ENCODE peak calls at places on chromosome 22, in six cellular contexts. E is dorsolateral prefrontal cortex, V is body of pancreas, U is tibial nerve, D is choroid plexus epithelial cell, A is psoas muscle. N is an unnamed sample.

GRCh38 chr22:30643055-30643875 is 7.7 kb downstream of the SLC35E4 start:
- DNase-seq in E (no peak), V (no peak), U (no peak), D (no peak), A (no peak), N (no peak)

GRCh38 chr22:27397948-27398330 is 403.6 kb downstream of the MN1 start:
- DNase-seq in E (no peak), V (peak; percentile 47), U (no peak), D (peak; percentile 55), A (peak; percentile 74), N (no peak)

GRCh38 chr22:24433868-24434471 is 6.6 kb downstream of the ADORA2A start:
- DNase-seq in E (no peak), V (peak; percentile 55), U (no peak), D (no peak), A (no peak), N (peak; percentile 45)

GRCh38 chr22:35306350-35306967 is 6.8 kb downstream of the TOM1 start:
- DNase-seq in E (no peak), V (no peak), U (no peak), D (peak; percentile 29), A (no peak), N (no peak)

GRCh38 chr22:46138058-46138797 is 12.1 kb upstream of the PPARA start:
- DNase-seq in E (no peak), V (no peak), U (no peak), D (no peak), A (no peak), N (no peak)

GRCh38 chr22:46801826-46802607 is 39.6 kb downstream of the TBC1D22A start:
- DNase-seq in E (no peak), V (no peak), U (no peak), D (no peak), A (no peak), N (no peak)

GRCh38 chr22:25558341-25558740 is 6.1 kb upstream of the GRK3 start:
- DNase-seq in E (no peak), V (no peak), U (no peak), D (no peak), A (no peak), N (no peak)

GRCh38 chr22:49291169-49291568 is 536.5 kb downstream of the BRD1 start:
- DNase-seq in E (no peak), V (no peak), U (no peak), D (no peak), A (no peak), N (no peak)

GRCh38 chr22:43343262-43343988 is at the start of gene SCUBE1:
- DNase-seq in E (no peak), V (peak; percentile 57), U (peak; percentile 56), D (peak; percentile 33), A (peak; percentile 65), N (peak; percentile 48)

GRCh38 chr22:49992921-49993648 is 19.5 kb downstream of the IL17REL start:
- DNase-seq in E (peak; percentile 93), V (peak; percentile 76), U (peak; percentile 13), D (peak; percentile 64), A (peak; percentile 63), N (peak; percentile 68)

GRCh38 chr22:48357196-48357595 is 1470.5 kb downstream of the BRD1 start:
- DNase-seq in E (no peak), V (no peak), U (no peak), D (no peak), A (no peak), N (no peak)

GRCh38 chr22:24086310-24086709 is 75.2 kb downstream of the CABIN1 start:
- DNase-seq in E (no peak), V (no peak), U (no peak), D (no peak), A (no peak), N (no peak)

GRCh38 chr22:24523873-24524272 is 28.7 kb downstream of the UPB1 start:
- DNase-seq in E (no peak), V (no peak), U (no peak), D (peak; percentile 42), A (no peak), N (no peak)

GRCh38 chr22:24445481-24446290 is 18.3 kb downstream of the ADORA2A start:
- DNase-seq in E (no peak), V (no peak), U (no peak), D (no peak), A (no peak), N (no peak)

GRCh38 chr22:41682033-41682807 is 6.4 kb downstream of the SNU13 start:
- DNase-seq in E (peak; percentile 87), V (peak; percentile 85), U (peak; percentile 72), D (peak; percentile 92), A (peak; percentile 84), N (peak; percentile 85)

GRCh38 chr22:42931421-42932196 is 74.5 kb upstream of the ARFGAP3 start:
- DNase-seq in E (no peak), V (no peak), U (no peak), D (peak; percentile 68), A (no peak), N (no peak)

GRCh38 chr22:25437414-25438160 is 126.9 kb upstream of the GRK3 start:
- DNase-seq in E (no peak), V (no peak), U (no peak), D (no peak), A (no peak), N (no peak)

GRCh38 chr22:33726294-33726711 is 194.0 kb downstream of the LARGE1 start:
- DNase-seq in E (no peak), V (peak; percentile 45), U (no peak), D (peak; percentile 51), A (no peak), N (no peak)

GRCh38 chr22:23225724-23226496 is 45.6 kb downstream of the BCR start:
- DNase-seq in E (no peak), V (no peak), U (no peak), D (peak; percentile 51), A (peak; percentile 71), N (peak; percentile 85)

GRCh38 chr22:42901790-42902508 is 44.9 kb upstream of the ARFGAP3 start:
- DNase-seq in E (no peak), V (no peak), U (no peak), D (no peak), A (peak; percentile 50), N (no peak)

GRCh38 chr22:17891427-17892167 is 117.3 kb upstream of the BID start:
- DNase-seq in E (peak; percentile 59), V (peak; percentile 39), U (no peak), D (no peak), A (peak; percentile 54), N (no peak)

GRCh38 chr22:37186228-37186996 is 1.6 kb downstream of the C1QTNF6 start:
- DNase-seq in E (no peak), V (peak; percentile 27), U (no peak), D (peak; percentile 96), A (peak; percentile 7), N (peak; percentile 86)
- H3K4me3 ChIP-seq in E (no peak overlapping the region), V (no peak overlapping the region), U (no peak overlapping the region), D (no peak overlapping the region), A (no peak overlapping the region), N (no peak overlapping the region)

GRCh38 chr22:36330655-36331305 is 57.0 kb downstream of the MYH9 start:
- DNase-seq in E (no peak), V (peak; percentile 38), U (no peak), D (peak; percentile 67), A (no peak), N (no peak)

GRCh38 chr22:36331912-36332622 is 55.7 kb downstream of the MYH9 start:
- DNase-seq in E (no peak), V (peak; percentile 74), U (peak; percentile 58), D (peak; percentile 67), A (peak; percentile 78), N (no peak)

GRCh38 chr22:36330127-36330526 is 57.6 kb downstream of the MYH9 start:
- DNase-seq in E (no peak), V (no peak), U (no peak), D (no peak), A (no peak), N (no peak)

GRCh38 chr22:36332623-36333331 is 55.0 kb downstream of the MYH9 start:
- DNase-seq in E (no peak), V (peak; percentile 73), U (no peak), D (peak; percentile 80), A (no peak), N (peak; percentile 96)

DNA sequence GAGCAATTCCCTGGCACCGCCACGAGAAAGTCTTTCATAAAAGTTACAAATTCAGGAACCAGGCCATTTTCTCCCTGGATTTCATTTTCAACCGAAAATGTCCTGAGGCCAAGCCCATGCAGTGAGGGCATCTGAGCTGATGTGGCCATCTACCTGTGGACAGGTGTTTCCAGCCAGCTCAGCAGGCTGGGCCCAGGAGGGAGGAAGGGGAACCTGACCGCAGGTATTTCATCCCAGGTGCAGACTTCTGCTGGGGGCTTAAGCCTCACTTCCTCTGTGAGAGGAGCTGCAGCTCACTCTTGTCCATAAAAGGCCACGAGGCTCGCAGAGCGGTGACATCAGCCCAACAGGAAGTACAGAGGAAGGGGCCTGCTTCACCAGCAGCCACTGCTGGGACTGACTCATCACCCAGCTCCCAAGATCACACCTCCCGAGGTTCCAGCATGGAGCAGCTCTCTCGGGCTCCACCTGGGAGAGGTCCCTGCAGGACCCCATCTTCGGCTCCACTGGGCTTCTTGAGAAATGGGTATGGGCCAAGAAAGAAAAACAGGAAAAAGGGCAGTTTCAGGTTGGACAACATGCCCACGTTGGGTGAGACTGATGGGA is 56.4 kb downstream of the MYH9 start:
- DNase-seq in E (peak; percentile 69), V (peak; percentile 87), U (no peak), D (peak; percentile 94), A (peak; percentile 74), N (peak; percentile 97)
- TF ChIP-seq CTCF in E (no peak), V (no peak), U (no peak), D (peak; percentile 13), A (no peak), N (no peak)

DNA sequence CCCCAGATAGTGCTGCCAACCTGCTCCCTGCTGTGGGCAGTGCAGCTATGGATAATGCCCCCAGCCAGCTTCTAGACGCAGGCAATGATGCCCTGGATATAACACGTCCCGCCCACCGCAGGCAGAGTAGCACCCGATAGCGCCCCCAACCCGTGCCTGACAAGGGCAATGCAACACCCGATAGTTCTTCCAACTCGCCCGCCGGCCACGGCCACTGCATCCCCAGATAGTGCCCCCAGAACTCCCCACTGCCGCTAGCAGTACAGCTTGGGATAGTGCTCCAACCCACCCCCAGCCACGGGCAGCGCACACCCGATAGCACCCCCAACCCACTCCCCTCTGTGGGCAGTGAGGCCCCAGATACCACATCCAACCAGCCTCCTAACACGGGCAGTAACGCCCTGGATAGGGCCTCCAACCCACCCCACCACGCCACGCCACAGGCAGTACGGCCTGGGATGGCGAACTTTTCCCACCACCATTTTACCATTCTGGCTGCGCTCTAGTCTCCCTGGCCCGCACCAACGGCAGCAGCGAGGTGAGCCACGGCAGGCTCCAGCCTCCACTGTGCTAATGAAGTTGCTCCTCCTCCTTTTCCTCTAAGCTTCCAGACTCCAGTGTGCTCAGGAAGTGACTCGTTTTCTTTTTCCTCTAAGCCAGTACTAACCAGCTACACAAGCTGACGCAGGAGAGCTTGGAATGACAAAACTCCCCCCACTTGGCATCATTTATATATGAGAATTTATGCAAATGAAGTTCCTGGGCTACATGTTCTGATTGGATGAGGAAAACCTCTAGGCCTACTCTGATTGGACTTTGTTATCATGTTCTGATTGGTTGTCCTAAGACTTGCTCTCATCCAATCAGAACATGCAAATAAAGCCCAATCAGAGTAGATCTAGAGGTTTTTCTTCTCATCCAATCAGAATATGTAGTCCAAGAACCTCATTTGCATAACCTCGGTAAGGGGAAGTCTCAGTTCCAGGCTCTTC is 3.0 kb upstream of the RFPL3 start:
- DNase-seq in E (no peak), V (no peak), U (no peak), D (peak; percentile 29), A (no peak), N (peak; percentile 41)
- H3K4me3 ChIP-seq in E (no peak overlapping the region), V (no peak overlapping the region), U (no peak overlapping the region), D (no peak overlapping the region), A (no peak overlapping the region), N (no peak overlapping the region)

DNA sequence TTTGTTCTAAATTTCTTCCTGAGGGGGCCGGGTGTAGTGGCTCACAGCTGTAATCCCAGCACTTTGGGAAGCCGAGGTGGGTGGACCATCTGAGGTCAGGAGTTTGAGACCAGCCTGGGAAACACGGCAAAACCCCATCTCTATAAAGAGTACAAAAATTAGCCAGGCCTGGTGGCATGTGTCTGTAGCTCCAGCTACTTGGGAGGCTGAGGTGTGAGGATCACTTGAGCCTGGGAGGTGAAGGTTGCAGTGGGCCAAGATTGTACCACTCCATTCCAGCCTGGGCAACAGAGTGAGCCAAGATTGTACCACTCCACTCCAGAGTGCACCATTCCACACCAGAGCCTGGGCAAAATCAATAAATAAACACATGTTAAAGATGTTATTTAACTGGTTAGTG is 20.6 kb upstream of the TOP3B start:
- DNase-seq in E (no peak), V (no peak), U (no peak), D (no peak), A (no peak), N (no peak)
- TF ChIP-seq CTCF in E (no peak), V (no peak), U (no peak), D (no peak), A (no peak), N (no peak)

N was measured in epithelial cell of esophagus.